ENCODE peak calls at places on chromosomes 2 and 18, in four cellular contexts. C is hepatocyte, A is MM.1S, V is right atrium auricular region. T is an unnamed sample.

GRCh38 chr2:201345636-201346213 is 11.4 kb downstream of the FLACC1 start:
- DNase-seq in C (no peak), A (no peak), V (no peak), T (no peak)

GRCh38 chr2:71700041-71700879 is 246.9 kb downstream of the DYSF start:
- DNase-seq in C (no peak), A (no peak), V (no peak), T (no peak)

GRCh38 chr2:202109737-202110184 is 36.7 kb downstream of the KIAA2012 start:
- DNase-seq in C (no peak), A (no peak), V (no peak), T (no peak)

GRCh38 chr18:47531759-47532158 is 280.3 kb upstream of the SKOR2 start:
- DNase-seq in C (no peak), A (no peak), V (no peak), T (no peak)

GRCh38 chr2:225022188-225022587 is 20.1 kb downstream of the DOCK10 start:
- DNase-seq in C (no peak), A (no peak), V (no peak), T (no peak)

GRCh38 chr18:7524786-7525185 is 42.3 kb upstream of the PTPRM start:
- DNase-seq in C (no peak), A (peak), V (no peak), T (no peak)

GRCh38 chr2:237161239-237161638 is 75.5 kb downstream of the COPS8 start:
- DNase-seq in C (no peak), A (no peak), V (peak), T (no peak)

GRCh38 chr2:235900631-235901030 is 267.6 kb downstream of the GBX2 start:
- DNase-seq in C (no peak), A (no peak), V (peak), T (no peak)

GRCh38 chr2:10076511-10076910 is 3.7 kb downstream of the CYS1 start:
- DNase-seq in C (peak), A (no peak), V (no peak), T (no peak)

GRCh38 chr2:206031162-206031784 is 54.7 kb downstream of the INO80D start:
- DNase-seq in C (no peak), A (no peak), V (no peak), T (peak)

GRCh38 chr2:222424729-222425671 is 657 bp downstream of the SGPP2 start:
- DNase-seq in C (peak), A (peak), V (no peak), T (no peak)

GRCh38 chr2:172102159-172102857 is 392 bp downstream of the DLX2 start:
- DNase-seq in C (no peak), A (no peak), V (no peak), T (no peak)

GRCh38 chr2:133200684-133201421 is 367.4 kb downstream of the NCKAP5 start:
- DNase-seq in C (peak), A (no peak), V (no peak), T (peak)

GRCh38 chr2:237305579-237305978 is 108.4 kb downstream of the COL6A3 start:
- DNase-seq in C (no peak), A (no peak), V (no peak), T (no peak)

GRCh38 chr18:59267511-59268126 is 5.6 kb downstream of the RAX start:
- DNase-seq in C (no peak), A (no peak), V (no peak), T (no peak)

GRCh38 chr18:10488022-10488421 is 33.6 kb downstream of the APCDD1 start:
- DNase-seq in C (no peak), A (no peak), V (no peak), T (no peak)
- H3K27ac ChIP-seq in C (no peak), A (no peak), V (no peak), T (no peak)

DNA sequence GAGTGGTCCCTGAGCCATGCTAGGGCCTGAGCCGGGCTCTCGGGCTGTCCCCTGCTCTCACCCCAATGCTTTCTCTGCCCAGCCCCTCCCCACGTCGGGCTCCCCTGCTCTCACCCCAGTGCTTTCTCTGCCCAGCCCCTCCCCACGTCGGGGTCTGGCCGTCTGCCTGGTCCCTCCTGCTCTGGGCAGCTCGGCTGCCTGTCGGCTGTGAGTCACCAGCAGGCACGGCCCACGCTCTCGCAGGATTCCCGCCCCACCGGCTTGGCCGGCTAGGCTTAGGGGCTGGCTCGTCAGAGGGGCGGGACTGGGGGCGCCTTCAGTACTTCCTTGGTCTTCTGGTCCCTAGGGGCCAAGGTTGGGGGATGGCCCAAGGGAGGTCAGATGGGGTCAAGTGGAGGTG is 3.3 kb downstream of the BOK start:
- DNase-seq in C (peak), A (no peak), V (peak), T (no peak)
- H3K27ac ChIP-seq in C (peak), A (no peak), V (no peak), T (no peak)

GRCh38 chr18:53745228-53745967 is 479.1 kb downstream of the MBD2 start:
- DNase-seq in C (no peak), A (no peak), V (no peak), T (peak)
- H3K27ac ChIP-seq in C (no peak), A (no peak), V (no peak), T (peak)

GRCh38 chr2:84830758-84831500 is 50.0 kb downstream of the TRABD2A start:
- DNase-seq in C (no peak), A (no peak), V (no peak), T (no peak)

GRCh38 chr2:84832772-84833461 is 48.0 kb downstream of the TRABD2A start:
- DNase-seq in C (no peak), A (no peak), V (no peak), T (no peak)

GRCh38 chr2:84836215-84836614 is 44.7 kb downstream of the TRABD2A start:
- DNase-seq in C (no peak), A (no peak), V (no peak), T (no peak)

GRCh38 chr2:84830095-84830494 is 50.8 kb downstream of the TRABD2A start:
- DNase-seq in C (no peak), A (no peak), V (no peak), T (no peak)

DNA sequence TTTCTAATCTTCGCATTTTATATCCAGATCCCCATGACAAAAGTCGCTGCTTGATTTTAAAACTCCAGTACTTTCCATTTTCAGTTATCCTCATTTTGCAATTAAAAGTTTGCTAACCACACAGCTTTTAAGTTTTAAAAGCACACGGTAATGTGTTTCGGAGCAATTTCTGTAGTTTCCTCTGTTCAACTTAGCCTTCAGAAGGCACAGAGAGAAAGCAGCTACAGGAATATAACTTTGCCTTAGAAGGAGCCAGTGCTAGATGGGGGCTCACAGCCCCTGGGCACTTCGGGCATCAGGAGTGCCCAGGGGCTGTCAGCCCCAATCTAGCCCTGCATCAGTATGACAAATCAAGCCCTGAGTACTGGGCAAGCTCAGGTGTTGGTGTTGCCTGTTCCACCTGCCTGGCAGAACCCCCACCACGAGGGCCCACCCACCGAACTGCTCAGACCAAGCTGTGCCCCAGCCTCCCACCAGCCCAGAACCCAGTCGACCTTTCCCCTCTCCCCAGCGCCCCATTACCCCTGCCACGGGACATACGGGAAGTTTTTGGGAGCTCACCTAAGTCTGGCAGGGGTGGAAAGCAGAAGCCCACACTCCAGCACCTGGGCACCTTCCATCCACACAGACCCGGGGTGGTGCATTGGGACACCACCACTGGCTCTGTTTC is 47.3 kb downstream of the TRABD2A start:
- DNase-seq in C (no peak), A (no peak), V (no peak), T (no peak)
- H3K27ac ChIP-seq in C (no peak), A (no peak), V (no peak), T (no peak)